ENCODE peak calls at places on chromosomes 13 and 19, in seven cellular contexts. V, E, O, H, A, Q and Y are unnamed samples.

GRCh38 chr13:45367358-45367757 is 26.4 kb upstream of the TPT1 start:
- DNase-seq in E (peak; percentile 90), A (peak; percentile 56), O (no peak), H (no peak), Q (peak; percentile 88), V (peak; percentile 14), Y (no peak)

GRCh38 chr19:39828015-39828633 is 5.8 kb downstream of the DYRK1B start:
- DNase-seq in H (no peak), O (no peak), E (no peak), A (no peak), V (no peak), Q (no peak), Y (no peak)

GRCh38 chr13:59865398-59865797 is 298.3 kb downstream of the DIAPH3 start:
- DNase-seq in O (no peak), Q (no peak), V (no peak), H (no peak), E (no peak), A (no peak), Y (no peak)

GRCh38 chr19:40982594-40983101 is 8.4 kb upstream of the CYP2B6 start:
- DNase-seq in O (peak; percentile 31), E (no peak), H (no peak), Q (peak; percentile 86), A (peak; percentile 61), V (no peak), Y (no peak)

GRCh38 chr13:112894673-112895481 is 74.1 kb upstream of the MCF2L start:
- DNase-seq in E (no peak), A (peak; percentile 75), H (no peak), O (no peak), Q (peak; percentile 87), V (no peak), Y (no peak)

GRCh38 chr13:43783820-43784219 is 3.0 kb downstream of the ENOX1 start:
- DNase-seq in O (peak; percentile 79), E (no peak), A (no peak), Q (no peak), H (no peak), V (no peak), Y (peak; percentile 63)

GRCh38 chr13:100694722-100695644 is 20.4 kb upstream of the TMTC4 start:
- DNase-seq in V (no peak), A (peak; percentile 79), Q (peak; percentile 84), O (no peak), E (no peak), H (no peak), Y (peak; percentile 40)

GRCh38 chr13:28505543-28506135 is 10.7 kb upstream of the FLT1 start:
- DNase-seq in H (no peak), V (peak; percentile 72), O (no peak), A (no peak), Q (no peak), E (peak; percentile 10), Y (peak; percentile 13)

GRCh38 chr13:40994581-40995230 is 24.4 kb downstream of the ELF1 start:
- DNase-seq in O (no peak), E (no peak), Q (no peak), A (no peak), H (no peak), V (no peak), Y (no peak)

GRCh38 chr19:10662384-10663251 is 8.5 kb downstream of the ILF3 start:
- DNase-seq in E (no peak), V (no peak), O (peak; percentile 29), A (no peak), H (no peak), Q (no peak), Y (no peak)

GRCh38 chr19:45973564-45974338 is at the start of gene NOVA2:
- DNase-seq in A (peak; percentile 100), E (no peak), H (peak; percentile 64), Q (peak; percentile 96), V (no peak), O (peak; percentile 95), Y (peak; percentile 79)

GRCh38 chr13:34647379-34647778 is 294.7 kb upstream of the NBEA start:
- DNase-seq in H (no peak), E (no peak), O (no peak), V (no peak), Q (no peak), A (no peak), Y (no peak)

GRCh38 chr19:44725251-44725650 is 23.3 kb upstream of the BCL3 start:
- DNase-seq in O (no peak), H (no peak), Q (no peak), V (no peak), A (no peak), E (no peak), Y (no peak)

GRCh38 chr19:19820774-19821315 is 705 bp downstream of the ZNF506 start:
- DNase-seq in H (no peak), V (no peak), E (no peak), A (no peak), Q (no peak), O (no peak), Y (no peak)

GRCh38 chr19:4369109-4369887 is 25.9 kb downstream of the MPND start:
- DNase-seq in E (peak; percentile 66), V (no peak), H (no peak), O (no peak), A (peak; percentile 55), Q (peak; percentile 62), Y (peak; percentile 55)

GRCh38 chr19:33269016-33269415 is 33.3 kb downstream of the CEBPA start:
- DNase-seq in H (no peak), V (no peak), O (no peak), Q (no peak), E (no peak), A (no peak), Y (no peak)

GRCh38 chr13:68257111-68257842 is 1027.1 kb upstream of the PCDH9 start:
- DNase-seq in O (no peak), Q (no peak), A (no peak), E (no peak), H (no peak), V (no peak), Y (no peak)

GRCh38 chr19:49689133-49690072 is at the start of gene ADM5:
- DNase-seq in A (peak; percentile 47), Q (peak; percentile 82), O (peak; percentile 58), H (no peak), V (no peak), E (no peak), Y (no peak)

GRCh38 chr13:43784491-43784890 is 2.3 kb downstream of the ENOX1 start:
- DNase-seq in O (no peak), V (no peak), H (no peak), A (no peak), E (no peak), Q (no peak), Y (peak; percentile 42)

GRCh38 chr19:5832049-5832448 is 7.5 kb downstream of the FUT6 start:
- DNase-seq in V (no peak), O (no peak), Q (no peak), A (no peak), E (no peak), H (no peak), Y (no peak)

GRCh38 chr19:35162471-35163326 is 8.2 kb downstream of the FXYD5 start:
- DNase-seq in O (no peak), A (no peak), H (no peak), E (no peak), V (no peak), Q (no peak), Y (no peak)

GRCh38 chr19:3277649-3278048 is 53.2 kb downstream of the CELF5 start:
- DNase-seq in O (no peak), H (no peak), V (no peak), A (no peak), Q (no peak), E (no peak), Y (no peak)

GRCh38 chr19:46372901-46373572 is 26.1 kb downstream of the PPP5C start:
- DNase-seq in Q (peak; percentile 76), E (no peak), V (no peak), O (no peak), H (no peak), A (peak; percentile 62), Y (no peak)

GRCh38 chr19:33388231-33388816 is 14.8 kb downstream of the CEBPG start:
- DNase-seq in O (no peak), A (no peak), V (no peak), H (peak; percentile 65), Q (no peak), E (no peak), Y (no peak)

GRCh38 chr19:16376649-16377048 is 52.0 kb downstream of the KLF2 start:
- DNase-seq in Q (peak; percentile 68), V (no peak), A (peak; percentile 81), O (no peak), H (no peak), E (no peak), Y (no peak)

GRCh38 chr19:34276614-34277013 is 22.3 kb downstream of the GARRE1 start:
- DNase-seq in V (no peak), O (peak; percentile 70), H (peak; percentile 7), Q (no peak), E (no peak), A (no peak), Y (peak; percentile 91)

GRCh38 chr13:52348983-52349780 is 56.8 kb downstream of the THSD1 start:
- DNase-seq in O (no peak), H (no peak), A (no peak), E (no peak), V (no peak), Q (no peak), Y (no peak)

GRCh38 chr13:67438465-67438864 is 208.3 kb upstream of the PCDH9 start:
- DNase-seq in H (no peak), E (no peak), O (peak; percentile 21), Q (no peak), A (peak; percentile 6), V (peak; percentile 12), Y (peak; percentile 63)

GRCh38 chr13:48192536-48192935 is 40.5 kb upstream of the ITM2B start:
- DNase-seq in V (no peak), A (no peak), E (no peak), O (peak; percentile 48), H (no peak), Q (no peak), Y (no peak)

GRCh38 chr19:12769689-12770088 is 5.7 kb downstream of the HOOK2 start:
- DNase-seq in O (no peak), H (no peak), A (peak; percentile 86), V (no peak), Q (peak; percentile 93), E (no peak), Y (no peak)

GRCh38 chr19:29614046-29614445 is 8.0 kb downstream of the POP4 start:
- DNase-seq in A (no peak), H (no peak), E (no peak), V (no peak), O (no peak), Q (no peak), Y (no peak)

GRCh38 chr19:46928951-46929350 is 68.2 kb downstream of the ARHGAP35 start:
- DNase-seq in O (no peak), A (no peak), H (no peak), V (no peak), E (no peak), Q (no peak), Y (no peak)

GRCh38 chr13:66200555-66200954 is 1029.6 kb downstream of the PCDH9 start:
- DNase-seq in E (no peak), O (no peak), A (no peak), V (no peak), Q (no peak), H (no peak), Y (no peak)

GRCh38 chr19:58558623-58559274 is 338 bp upstream of the UBE2M start:
- DNase-seq in E (peak; percentile 99), Q (peak; percentile 99), A (peak; percentile 89), O (peak; percentile 97), V (no peak), H (no peak), Y (peak; percentile 97)

GRCh38 chr19:19105365-19106060 is 32.8 kb downstream of the TMEM161A start:
- DNase-seq in E (no peak), V (no peak), H (no peak), O (no peak), Q (peak; percentile 92), A (peak; percentile 88), Y (no peak)